ENCODE peak calls at places on chromosomes 3 and 15, in ten cellular contexts. One of them, this sample, is unnamed.

GRCh38 chr15:29822685-29823459 is 604 bp upstream of the TJP1 start:
- DNase-seq in NCI-H1092: peak
- DNase-seq in iris pigment epithelial cell: peak
- DNase-seq in RPMI8226: peak
- DNase-seq in T1000: peak
- DNase-seq in NCI-H2081: peak
- DNase-seq in ureter: peak
- DNase-seq in globus pallidus: peak
- DNase-seq in GM23338: peak
- DNase-seq in HepG2: peak
- DNase-seq in this sample: no peak

GRCh38 chr3:125189378-125190165 is 23.0 kb downstream of the SLC12A8 start:
- DNase-seq in NCI-H1092: no peak
- DNase-seq in RPMI8226: no peak
- DNase-seq in HepG2: no peak
- DNase-seq in GM23338: no peak
- DNase-seq in ureter: no peak
- DNase-seq in globus pallidus: no peak
- DNase-seq in NCI-H2081: no peak
- DNase-seq in iris pigment epithelial cell: no peak
- DNase-seq in T1000: no peak
- DNase-seq in this sample: no peak

GRCh38 chr15:89329329-89330084 is 5.1 kb downstream of the POLG start:
- DNase-seq in RPMI8226: no peak
- DNase-seq in NCI-H1092: no peak
- DNase-seq in HepG2: no peak
- DNase-seq in iris pigment epithelial cell: no peak
- DNase-seq in T1000: no peak
- DNase-seq in ureter: no peak
- DNase-seq in GM23338: no peak
- DNase-seq in globus pallidus: no peak
- DNase-seq in NCI-H2081: no peak
- DNase-seq in this sample: no peak

GRCh38 chr3:185164428-185165217 is 11.8 kb upstream of the C3orf70 start:
- DNase-seq in RPMI8226: no peak
- DNase-seq in HepG2: no peak
- DNase-seq in ureter: no peak
- DNase-seq in iris pigment epithelial cell: no peak
- DNase-seq in NCI-H2081: no peak
- DNase-seq in NCI-H1092: no peak
- DNase-seq in GM23338: no peak
- DNase-seq in globus pallidus: no peak
- DNase-seq in T1000: no peak
- DNase-seq in this sample: no peak

GRCh38 chr3:141663993-141664392 is 74.1 kb upstream of the RNF7 start:
- DNase-seq in globus pallidus: no peak
- DNase-seq in NCI-H2081: no peak
- DNase-seq in T1000: no peak
- DNase-seq in GM23338: peak
- DNase-seq in NCI-H1092: no peak
- DNase-seq in RPMI8226: no peak
- DNase-seq in iris pigment epithelial cell: peak
- DNase-seq in HepG2: no peak
- DNase-seq in ureter: no peak
- DNase-seq in this sample: no peak

GRCh38 chr3:44682182-44682896 is 30.1 kb upstream of the ZNF502 start:
- DNase-seq in NCI-H2081: no peak
- DNase-seq in ureter: no peak
- DNase-seq in NCI-H1092: no peak
- DNase-seq in RPMI8226: no peak
- DNase-seq in GM23338: no peak
- DNase-seq in iris pigment epithelial cell: peak
- DNase-seq in HepG2: no peak
- DNase-seq in globus pallidus: no peak
- DNase-seq in T1000: no peak
- DNase-seq in this sample: no peak

GRCh38 chr3:183576487-183577107 is 21.1 kb upstream of the KLHL6 start:
- DNase-seq in iris pigment epithelial cell: peak
- DNase-seq in ureter: no peak
- DNase-seq in T1000: no peak
- DNase-seq in HepG2: no peak
- DNase-seq in globus pallidus: peak
- DNase-seq in NCI-H2081: peak
- DNase-seq in NCI-H1092: peak
- DNase-seq in RPMI8226: peak
- DNase-seq in GM23338: no peak
- DNase-seq in this sample: peak

GRCh38 chr3:35724106-35724505 is 84.8 kb downstream of the ARPP21 start:
- DNase-seq in NCI-H2081: no peak
- DNase-seq in globus pallidus: no peak
- DNase-seq in RPMI8226: no peak
- DNase-seq in HepG2: no peak
- DNase-seq in NCI-H1092: no peak
- DNase-seq in T1000: no peak
- DNase-seq in ureter: no peak
- DNase-seq in GM23338: no peak
- DNase-seq in iris pigment epithelial cell: no peak
- DNase-seq in this sample: no peak

GRCh38 chr3:197460002-197460401 is 95.8 kb downstream of the BDH1 start:
- DNase-seq in GM23338: no peak
- DNase-seq in ureter: no peak
- DNase-seq in iris pigment epithelial cell: no peak
- DNase-seq in globus pallidus: no peak
- DNase-seq in HepG2: no peak
- DNase-seq in RPMI8226: peak
- DNase-seq in NCI-H1092: no peak
- DNase-seq in NCI-H2081: no peak
- DNase-seq in T1000: no peak
- DNase-seq in this sample: no peak